ENCODE peak calls at places on chromosome 16, in four cellular contexts. C, Z, L and B are unnamed samples.

GRCh38 chr16:84044108-84044488 is 1.5 kb upstream of the SLC38A8 start:
- DNase-seq in L (no peak), Z (no peak), C (no peak), B (peak; percentile 18)

GRCh38 chr16:84177740-84178070 is 9.2 kb downstream of the TAF1C start:
- DNase-seq in L (no peak), C (no peak), Z (peak; percentile 58), B (no peak)

GRCh38 chr16:4980691-4981090 is 22.6 kb downstream of the SEC14L5 start:
- DNase-seq in C (no peak), L (no peak), Z (no peak), B (no peak)

GRCh38 chr16:7397901-7398300 is 65.3 kb downstream of the RBFOX1 start:
- DNase-seq in Z (no peak), L (no peak), C (no peak), B (no peak)

GRCh38 chr16:84062734-84063640 is 20.4 kb upstream of the SLC38A8 start:
- DNase-seq in L (peak; percentile 79), C (no peak), Z (peak; percentile 93), B (peak; percentile 90)

GRCh38 chr16:54135361-54136275 is 151.0 kb downstream of the IRX3 start:
- DNase-seq in C (no peak), L (no peak), Z (no peak), B (no peak)

GRCh38 chr16:65769055-65769465 is 597.4 kb upstream of the CDH5 start:
- DNase-seq in L (no peak), C (no peak), Z (peak; percentile 27), B (no peak)

GRCh38 chr16:84423416-84423837 is 55.1 kb downstream of the ATP2C2 start:
- DNase-seq in L (no peak), Z (no peak), C (peak; percentile 11), B (no peak)

GRCh38 chr16:57618306-57619132 is 9.9 kb upstream of the ADGRG1 start:
- DNase-seq in Z (no peak), C (no peak), L (peak; percentile 54), B (no peak)

GRCh38 chr16:67641779-67642708 is 2.9 kb upstream of the CARMIL2 start:
- DNase-seq in Z (peak; percentile 73), L (peak; percentile 55), C (no peak), B (no peak)

GRCh38 chr16:27401768-27402568 is at the start of gene IL21R:
- DNase-seq in L (peak; percentile 21), C (peak; percentile 85), Z (no peak), B (no peak)

GRCh38 chr16:89484088-89484501 is 6.3 kb downstream of the ANKRD11 start:
- DNase-seq in L (no peak), Z (no peak), C (no peak), B (no peak)

GRCh38 chr16:57316390-57317017 is 32.0 kb upstream of the PLLP start:
- DNase-seq in L (no peak), C (no peak), Z (peak; percentile 28), B (no peak)

GRCh38 chr16:65547799-65548446 is 426.1 kb upstream of the CDH11 start:
- DNase-seq in L (no peak), Z (no peak), C (no peak), B (no peak)

GRCh38 chr16:354971-355441 is 2.5 kb upstream of the AXIN1 start:
- DNase-seq in Z (no peak), L (no peak), C (no peak), B (no peak)

GRCh38 chr16:57194512-57194911 is 8.4 kb downstream of the RSPRY1 start:
- DNase-seq in C (no peak), L (no peak), Z (no peak), B (no peak)

GRCh38 chr16:58299757-58300349 is 5.0 kb upstream of the PRSS54 start:
- DNase-seq in C (no peak), Z (peak; percentile 46), L (no peak), B (peak; percentile 53)

GRCh38 chr16:53357208-53357586 is 77.1 kb upstream of the RBL2 start:
- DNase-seq in C (no peak), Z (no peak), L (no peak), B (no peak)

GRCh38 chr16:83002351-83003334 is 375.9 kb downstream of the CDH13 start:
- DNase-seq in L (no peak), Z (no peak), C (no peak), B (no peak)

GRCh38 chr16:19748389-19749110 is 30.5 kb downstream of the IQCK start:
- DNase-seq in C (no peak), L (no peak), Z (no peak), B (no peak)

GRCh38 chr16:80990978-80991377 is 15.7 kb downstream of the CMC2 start:
- DNase-seq in Z (no peak), L (no peak), C (no peak), B (no peak)

GRCh38 chr16:19152042-19152441 is 16.0 kb upstream of the SYT17 start:
- DNase-seq in L (no peak), Z (no peak), C (no peak), B (no peak)

GRCh38 chr16:66690106-66690847 is 6.3 kb downstream of the CMTM4 start:
- DNase-seq in Z (no peak), L (no peak), C (no peak), B (no peak)

GRCh38 chr16:88749358-88749757 is 35.7 kb downstream of the PIEZO1 start:
- DNase-seq in Z (no peak), L (no peak), C (no peak), B (no peak)

GRCh38 chr16:82639666-82640336 is 13.0 kb downstream of the CDH13 start:
- DNase-seq in C (no peak), L (peak; percentile 33), Z (peak; percentile 63), B (peak; percentile 70)

GRCh38 chr16:19884611-19885455 is at the start of gene GPRC5B:
- DNase-seq in Z (peak; percentile 71), C (no peak), L (peak; percentile 53), B (peak; percentile 58)

GRCh38 chr16:63682844-63683243 is 1439.0 kb downstream of the CDH11 start:
- DNase-seq in L (no peak), C (no peak), Z (no peak), B (no peak)

GRCh38 chr16:56370836-56371235 is 54.5 kb downstream of the AMFR start:
- DNase-seq in Z (no peak), C (no peak), L (peak; percentile 55), B (no peak)

GRCh38 chr16:47780213-47780612 is 319.1 kb downstream of the PHKB start:
- DNase-seq in Z (no peak), L (no peak), C (no peak), B (peak; percentile 41)

GRCh38 chr16:10885246-10885645 is 8.2 kb downstream of the CIITA start:
- DNase-seq in Z (no peak), L (no peak), C (no peak), B (no peak)

GRCh38 chr16:10879681-10880589 is 2.9 kb downstream of the CIITA start:
- DNase-seq in L (no peak), C (no peak), Z (no peak), B (no peak)

GRCh38 chr16:10880609-10881452 is 3.8 kb downstream of the CIITA start:
- DNase-seq in Z (no peak), C (no peak), L (no peak), B (no peak)

GRCh38 chr16:10881479-10882030 is 4.6 kb downstream of the CIITA start:
- DNase-seq in Z (no peak), C (no peak), L (no peak), B (no peak)

DNA sequence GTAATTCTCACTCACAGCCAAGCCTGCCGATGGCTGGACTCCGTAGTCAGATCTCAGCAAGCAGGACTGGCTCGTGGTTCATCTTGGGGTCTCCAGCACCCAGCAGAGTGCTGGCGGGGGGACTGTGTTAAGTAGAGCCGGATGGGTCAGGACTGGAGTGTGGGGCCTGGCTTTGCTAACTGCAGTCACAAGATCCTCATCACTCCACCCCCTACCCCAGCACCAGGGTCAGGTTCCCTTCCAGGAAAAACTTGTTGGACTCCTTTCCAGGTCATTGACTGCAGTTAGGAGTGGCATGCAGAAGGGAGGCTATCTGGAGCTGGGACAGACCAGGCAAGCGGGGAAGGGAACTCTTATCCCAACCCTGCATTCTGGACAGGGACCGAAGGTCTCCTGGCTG is 6.0 kb downstream of the CIITA start:
- DNase-seq in Z (no peak), L (no peak), C (no peak), B (no peak)
- H3K4me1 ChIP-seq in Z (peaks cover 3% of the 10 kb centered on the region), L (peaks cover 16% of the 10 kb centered on the region), C (peaks cover 64% of the 10 kb centered on the region), B (no peaks in the 10 kb centered on the region)

GRCh38 chr16:74472010-74472409 is 50.7 kb upstream of the CLEC18B start:
- DNase-seq in Z (no peak), L (no peak), C (no peak), B (no peak)

GRCh38 chr16:74466872-74467271 is 45.6 kb upstream of the CLEC18B start:
- DNase-seq in C (no peak), Z (no peak), L (no peak), B (no peak)

GRCh38 chr16:74465851-74466685 is 44.8 kb upstream of the CLEC18B start:
- DNase-seq in C (no peak), L (peak; percentile 41), Z (no peak), B (no peak)

GRCh38 chr16:74468807-74469511 is 47.7 kb upstream of the CLEC18B start:
- DNase-seq in C (no peak), L (no peak), Z (peak; percentile 35), B (no peak)

DNA sequence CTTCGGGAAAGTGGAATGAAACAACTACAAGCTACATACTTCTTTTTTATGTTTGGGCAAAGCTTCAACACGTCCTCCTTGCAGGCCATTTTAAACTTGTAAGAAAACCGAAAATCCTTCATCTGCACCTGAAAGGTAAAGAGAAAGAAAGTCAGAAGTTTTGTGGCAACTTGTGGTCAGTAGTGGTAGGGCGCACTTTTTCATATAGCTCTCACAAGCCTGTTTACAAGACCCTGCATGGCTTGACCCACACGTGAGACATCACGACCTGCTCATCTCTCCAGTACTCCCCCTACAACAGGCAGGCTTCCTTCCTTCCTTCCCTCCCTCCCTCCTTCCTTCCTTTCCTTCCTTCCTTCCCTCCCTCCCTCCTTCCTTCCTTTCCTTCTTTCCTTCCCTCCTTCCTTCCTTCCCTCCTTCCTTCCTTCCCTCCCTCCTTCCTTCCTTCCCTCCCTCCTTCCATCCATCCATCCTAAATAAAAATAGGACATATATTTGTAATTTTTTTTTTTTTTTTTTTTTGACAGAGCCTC is 48.7 kb upstream of the CLEC18B start:
- DNase-seq in L (no peak), C (no peak), Z (no peak), B (no peak)
- H3K36me3 ChIP-seq in L (peaks cover 31% of the 10 kb centered on the region), C (peaks cover 51% of the 10 kb centered on the region), Z (no peaks in the 10 kb centered on the region), B (peaks cover 72% of the 10 kb centered on the region)

DNA sequence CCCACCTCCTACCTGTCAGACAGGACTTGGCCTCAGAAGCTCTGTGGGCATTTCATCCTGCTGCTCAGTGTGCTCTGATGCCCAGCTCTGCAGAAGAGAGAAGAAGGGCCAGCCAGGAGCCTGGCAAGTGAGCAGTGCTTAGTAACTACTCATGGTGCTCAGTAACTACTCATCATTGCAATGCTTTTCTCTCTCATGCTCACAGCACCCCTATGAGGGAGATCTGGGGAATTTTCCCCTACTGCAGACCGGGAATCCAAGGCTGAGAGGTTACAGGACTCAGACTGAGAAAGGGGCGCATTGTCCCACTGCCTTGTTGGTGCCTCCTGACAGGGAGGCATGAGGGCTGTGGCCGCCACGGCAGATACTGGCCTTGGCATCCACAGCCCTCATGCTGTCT is 261.1 kb downstream of the C16orf95 start:
- DNase-seq in L (no peak), Z (no peak), C (no peak), B (no peak)
- H3K4me1 ChIP-seq in L (no peaks in the 10 kb centered on the region), Z (peaks cover 3% of the 10 kb centered on the region), C (no peaks in the 10 kb centered on the region), B (no peaks in the 10 kb centered on the region)

GRCh38 chr16:8774208-8774607 is 23.2 kb downstream of the TMEM186 start:
- DNase-seq in Z (no peak), C (no peak), L (no peak), B (no peak)

GRCh38 chr16:8776193-8776592 is 21.2 kb downstream of the TMEM186 start:
- DNase-seq in C (no peak), L (no peak), Z (no peak), B (no peak)

GRCh38 chr16:8777217-8777616 is 20.2 kb downstream of the TMEM186 start:
- DNase-seq in Z (no peak), C (no peak), L (no peak), B (no peak)

GRCh38 chr16:8773537-8773936 is 23.9 kb downstream of the TMEM186 start:
- DNase-seq in L (no peak), Z (no peak), C (no peak), B (no peak)

GRCh38 chr16:8775359-8775758 is 22.1 kb downstream of the TMEM186 start:
- DNase-seq in C (no peak), Z (no peak), L (no peak), B (no peak)
- H3K36me3 ChIP-seq in C (no peaks in the 10 kb centered on the region), Z (no peaks in the 10 kb centered on the region), L (peaks cover 15% of the 10 kb centered on the region), B (no peaks in the 10 kb centered on the region)